ENCODE peak calls at places on chromosomes 13 and 19, in nine cellular contexts. Q, K, A, M, U, S, P, L and C are unnamed samples.

GRCh38 chr19:18392417-18392816 is 5.0 kb downstream of the LRRC25 start:
- DNase-seq in U (no peak), P (no peak), Q (no peak), L (no peak), M (no peak), S (no peak), K (no peak), A (no peak), C (no peak)

GRCh38 chr19:43674630-43674982 is 4.6 kb upstream of the PLAUR start:
- DNase-seq in S (peak), Q (no peak), P (no peak), U (no peak), M (no peak), K (no peak), L (no peak), A (no peak), C (no peak)

GRCh38 chr13:36261976-36262375 is 35.6 kb downstream of the CCDC169 start:
- DNase-seq in P (no peak), M (no peak), K (no peak), U (no peak), S (peak), A (no peak), Q (no peak), L (no peak), C (no peak)

GRCh38 chr19:3975144-3975543 is 4.2 kb upstream of the DAPK3 start:
- DNase-seq in L (no peak), K (no peak), Q (no peak), M (no peak), S (no peak), A (no peak), U (no peak), P (no peak), C (no peak)

GRCh38 chr13:112900691-112901091 is 68.3 kb upstream of the MCF2L start:
- DNase-seq in P (no peak), A (no peak), K (no peak), M (no peak), L (no peak), Q (no peak), U (no peak), S (no peak), C (no peak)

GRCh38 chr13:34647379-34647778 is 294.7 kb upstream of the NBEA start:
- DNase-seq in Q (no peak), S (no peak), L (no peak), M (no peak), P (no peak), A (no peak), K (no peak), U (no peak), C (no peak)

GRCh38 chr13:44402902-44403719 is 29.5 kb downstream of the SERP2 start:
- DNase-seq in P (no peak), M (peak), L (no peak), U (no peak), Q (no peak), K (no peak), A (no peak), S (no peak), C (no peak)

GRCh38 chr19:29278716-29279115 is 65.8 kb upstream of the UQCRFS1 start:
- DNase-seq in U (no peak), M (no peak), P (no peak), L (no peak), Q (no peak), K (no peak), A (no peak), S (no peak), C (no peak)

GRCh38 chr13:69319659-69320058 is 788.0 kb upstream of the ATXN8OS start:
- DNase-seq in P (no peak), U (no peak), A (no peak), M (no peak), K (no peak), L (no peak), S (no peak), Q (no peak), C (no peak)